ENCODE peak calls at places on chromosomes 5 and 9, in four cellular contexts. G is progenitor cell of endocrine pancreas, Y is stomach, I is cardiac muscle cell. E is an unnamed sample.

GRCh38 chr5:31397926-31398557 is 133.9 kb downstream of the DROSHA start:
- DNase-seq in G (no peak), Y (no peak), I (peak), E (no peak)

GRCh38 chr9:81969971-81970370 is 18.6 kb upstream of the SPATA31D1 start:
- DNase-seq in I (no peak), Y (no peak), G (no peak), E (no peak)

GRCh38 chr9:32899181-32899580 is 102.2 kb downstream of the APTX start:
- DNase-seq in G (no peak), I (no peak), Y (no peak), E (no peak)

GRCh38 chr9:33921967-33922895 is 105.3 kb downstream of the UBE2R2 start:
- DNase-seq in G (no peak), I (peak), Y (no peak), E (no peak)

GRCh38 chr9:108443741-108444140 is 412.0 kb downstream of the ACTL7B start:
- DNase-seq in G (no peak), Y (no peak), I (peak), E (no peak)

GRCh38 chr9:95127249-95128176 is 190.0 kb downstream of the FANCC start:
- DNase-seq in I (peak), G (peak), Y (peak), E (peak)

GRCh38 chr9:96064838-96065481 is 189.5 kb downstream of the ERCC6L2 start:
- DNase-seq in I (peak), Y (no peak), G (no peak), E (no peak)

GRCh38 chr5:122751293-122751753 is 23.6 kb upstream of the SNX2 start:
- DNase-seq in Y (no peak), I (peak), G (no peak), E (peak)

GRCh38 chr5:54533541-54534179 is 16.1 kb downstream of the SNX18 start:
- DNase-seq in G (no peak), Y (peak), I (peak), E (no peak)

GRCh38 chr5:92455011-92455410 is 1071.9 kb upstream of the ARRDC3 start:
- DNase-seq in G (no peak), I (no peak), Y (no peak), E (no peak)

GRCh38 chr5:33928283-33928682 is 7.9 kb upstream of the RXFP3 start:
- DNase-seq in I (no peak), G (no peak), Y (no peak), E (no peak)

GRCh38 chr5:141822134-141822533 is 56.1 kb downstream of the PCDH1 start:
- DNase-seq in I (peak), Y (no peak), G (no peak), E (no peak)

GRCh38 chr5:173848986-173849596 is 39.1 kb upstream of the CPEB4 start:
- DNase-seq in Y (no peak), I (no peak), G (no peak), E (no peak)

GRCh38 chr5:51185985-51186384 is 197.3 kb upstream of the ISL1 start:
- DNase-seq in Y (no peak), I (no peak), G (no peak), E (no peak)

GRCh38 chr5:172282277-172283019 is 1.1 kb downstream of the UBTD2 start:
- DNase-seq in G (no peak), I (no peak), Y (no peak), E (no peak)

GRCh38 chr9:131578778-131579504 is 33.6 kb downstream of the PRRT1B start:
- DNase-seq in I (no peak), G (no peak), Y (no peak), E (no peak)

GRCh38 chr9:36925033-36925432 is 109.0 kb downstream of the PAX5 start:
- DNase-seq in G (no peak), Y (no peak), I (no peak), E (no peak)

DNA sequence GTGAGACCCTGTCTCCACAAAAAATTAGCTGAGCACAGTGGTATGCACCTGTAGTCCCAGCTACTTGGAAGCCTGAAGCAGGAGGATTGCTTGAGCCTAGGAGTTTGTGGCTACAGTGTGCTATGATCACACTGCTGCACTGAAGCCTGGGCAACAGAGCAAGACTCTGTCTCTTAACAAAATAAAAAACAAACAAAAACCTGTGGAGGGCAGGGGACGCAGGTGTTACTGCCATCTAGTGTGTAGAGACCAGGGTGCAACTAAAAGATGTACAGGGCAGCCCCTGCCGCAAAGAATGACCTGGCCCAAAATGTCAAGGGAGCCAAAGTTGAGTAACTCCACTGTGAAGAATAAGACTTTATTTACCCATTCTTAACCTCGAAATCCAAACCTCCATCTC is 27.1 kb downstream of the ASPN start:
- DNase-seq in I (no peak), Y (no peak), G (no peak), E (no peak)
- TF ChIP-seq CTCF in I (peak), Y (no peak), G (peak), E (no peak)

DNA sequence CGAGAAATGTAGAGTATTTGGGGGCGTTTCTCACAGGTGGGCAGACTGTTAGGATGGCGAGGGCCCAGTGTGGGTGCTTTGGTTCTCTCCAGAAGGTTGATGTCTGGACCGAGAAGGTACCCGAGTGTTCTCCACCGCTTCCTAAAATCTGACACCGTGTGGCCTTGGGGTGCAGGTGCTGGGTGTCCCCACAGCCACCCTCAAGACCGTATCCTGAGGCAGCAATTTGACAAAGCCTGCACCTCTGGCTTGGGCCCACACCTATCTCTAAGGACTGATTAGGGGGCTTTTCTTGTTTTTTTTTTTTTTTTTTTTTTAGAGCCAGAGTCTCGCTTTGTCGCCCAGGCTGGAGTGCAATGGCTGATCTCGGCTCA is 1.3 kb downstream of the PPP1R26 start:
- DNase-seq in I (no peak), G (no peak), Y (no peak), E (no peak)
- TF ChIP-seq CTCF in I (no peak), G (no peak), Y (no peak), E (no peak)

GRCh38 chr9:120478208-120478607 is 101.8 kb downstream of the CDK5RAP2 start:
- DNase-seq in Y (no peak), G (no peak), I (peak), E (no peak)

GRCh38 chr9:120474579-120475243 is 105.3 kb downstream of the CDK5RAP2 start:
- DNase-seq in Y (no peak), G (no peak), I (peak), E (no peak)

GRCh38 chr9:120475341-120475740 is 104.6 kb downstream of the CDK5RAP2 start:
- DNase-seq in Y (no peak), G (no peak), I (peak), E (no peak)

GRCh38 chr9:120480707-120481106 is 99.3 kb downstream of the CDK5RAP2 start:
- DNase-seq in I (no peak), G (no peak), Y (no peak), E (no peak)

GRCh38 chr9:120477534-120478001 is 102.4 kb downstream of the CDK5RAP2 start:
- DNase-seq in Y (peak), I (peak), G (peak), E (peak)
- TF ChIP-seq CTCF in Y (peak), I (peak), G (peak), E (peak)

GRCh38 chr9:127224178-127224882 is 40.2 kb upstream of the GARNL3 start:
- DNase-seq in I (peak), Y (peak), G (peak), E (peak)
- TF ChIP-seq CTCF in I (peak), Y (no peak), G (peak), E (peak)

E was measured in mesothelial cell of epicardium.